ENCODE peak calls at places on chromosomes 7 and 10, in four cellular contexts. One of them, this sample, is unnamed.

GRCh38 chr10:381346-381745 is 246.1 kb downstream of the ZMYND11 start:
- DNase-seq in astrocyte: no peak
- DNase-seq in AG04450: no peak
- DNase-seq in ascending aorta: peak; percentile 44
- DNase-seq in this sample: no peak

GRCh38 chr7:50382455-50382854 is 67.7 kb downstream of the FIGNL1 start:
- DNase-seq in AG04450: no peak
- DNase-seq in astrocyte: no peak
- DNase-seq in ascending aorta: no peak
- DNase-seq in this sample: no peak

GRCh38 chr7:69162931-69163330 is 435.3 kb upstream of the AUTS2 start:
- DNase-seq in AG04450: no peak
- DNase-seq in astrocyte: peak; percentile 78
- DNase-seq in ascending aorta: no peak
- DNase-seq in this sample: no peak

GRCh38 chr7:132261296-132261695 is 315.0 kb downstream of the PLXNA4 start:
- DNase-seq in astrocyte: no peak
- DNase-seq in ascending aorta: no peak
- DNase-seq in AG04450: no peak
- DNase-seq in this sample: no peak

GRCh38 chr10:131901181-131901829 is 497 bp downstream of the PPP2R2D start:
- DNase-seq in astrocyte: no peak
- DNase-seq in AG04450: no peak
- DNase-seq in ascending aorta: peak; percentile 73
- DNase-seq in this sample: peak; percentile 56

GRCh38 chr10:125157473-125157865 is 2.9 kb downstream of the CTBP2 start:
- DNase-seq in AG04450: no peak
- DNase-seq in astrocyte: no peak
- DNase-seq in ascending aorta: peak; percentile 42
- DNase-seq in this sample: peak; percentile 33

GRCh38 chr7:79290841-79291497 is 162.5 kb downstream of the MAGI2 start:
- DNase-seq in astrocyte: peak; percentile 49
- DNase-seq in ascending aorta: no peak
- DNase-seq in AG04450: no peak
- DNase-seq in this sample: peak; percentile 27

GRCh38 chr10:98971464-98971863 is 264.2 kb downstream of the HPSE2 start:
- DNase-seq in AG04450: no peak
- DNase-seq in ascending aorta: no peak
- DNase-seq in astrocyte: no peak
- DNase-seq in this sample: peak; percentile 58

GRCh38 chr10:75755528-75755927 is 324.1 kb downstream of the LRMDA start:
- DNase-seq in astrocyte: no peak
- DNase-seq in ascending aorta: no peak
- DNase-seq in AG04450: no peak
- DNase-seq in this sample: no peak

GRCh38 chr7:33039257-33039904 is 23.2 kb downstream of the NT5C3A start:
- DNase-seq in AG04450: no peak
- DNase-seq in ascending aorta: no peak
- DNase-seq in astrocyte: no peak
- DNase-seq in this sample: no peak

GRCh38 chr10:23351914-23352313 is 7.3 kb upstream of the C10orf67 start:
- DNase-seq in AG04450: peak; percentile 23
- DNase-seq in astrocyte: peak; percentile 48
- DNase-seq in ascending aorta: no peak
- DNase-seq in this sample: peak; percentile 28

GRCh38 chr7:41449694-41450093 is 253.2 kb downstream of the INHBA start:
- DNase-seq in astrocyte: no peak
- DNase-seq in ascending aorta: no peak
- DNase-seq in AG04450: no peak
- DNase-seq in this sample: no peak

GRCh38 chr7:44072364-44073231 is 7.2 kb upstream of the PGAM2 start:
- DNase-seq in astrocyte: peak; percentile 71
- DNase-seq in ascending aorta: peak; percentile 96
- DNase-seq in AG04450: peak; percentile 61
- DNase-seq in this sample: peak; percentile 96

GRCh38 chr10:30188101-30188500 is 128.7 kb upstream of the JCAD start:
- DNase-seq in AG04450: no peak
- DNase-seq in astrocyte: no peak
- DNase-seq in ascending aorta: no peak
- DNase-seq in this sample: no peak

GRCh38 chr10:70476249-70477035 is 2.1 kb upstream of the PALD1 start:
- DNase-seq in AG04450: no peak
- DNase-seq in ascending aorta: no peak
- DNase-seq in astrocyte: no peak
- DNase-seq in this sample: no peak

GRCh38 chr10:13475124-13475523 is 53.7 kb downstream of the BEND7 start:
- DNase-seq in AG04450: no peak
- DNase-seq in ascending aorta: no peak
- DNase-seq in astrocyte: no peak
- DNase-seq in this sample: no peak

GRCh38 chr7:47327698-47328391 is 254.1 kb downstream of the TNS3 start:
- DNase-seq in ascending aorta: peak; percentile 91
- DNase-seq in AG04450: peak; percentile 49
- DNase-seq in astrocyte: peak; percentile 79
- DNase-seq in this sample: peak; percentile 85

GRCh38 chr7:90244909-90245841 is at the start of gene CFAP69:
- DNase-seq in ascending aorta: peak; percentile 96
- DNase-seq in astrocyte: peak; percentile 76
- DNase-seq in AG04450: peak; percentile 50
- DNase-seq in this sample: peak; percentile 81

GRCh38 chr10:5466451-5466996 is 32.8 kb downstream of the CALML5 start:
- DNase-seq in ascending aorta: no peak
- DNase-seq in AG04450: peak; percentile 68
- DNase-seq in astrocyte: peak; percentile 84
- DNase-seq in this sample: peak; percentile 91

GRCh38 chr7:7851381-7851780 is 117.2 kb upstream of the GLCCI1 start:
- DNase-seq in AG04450: no peak
- DNase-seq in ascending aorta: no peak
- DNase-seq in astrocyte: peak; percentile 57
- DNase-seq in this sample: no peak

GRCh38 chr7:30135271-30135550 is 425 bp downstream of the MTURN start:
- DNase-seq in astrocyte: no peak
- DNase-seq in AG04450: no peak
- DNase-seq in ascending aorta: no peak
- DNase-seq in this sample: no peak

GRCh38 chr7:17062433-17063383 is 180.9 kb upstream of the AGR3 start:
- DNase-seq in AG04450: no peak
- DNase-seq in astrocyte: no peak
- DNase-seq in ascending aorta: no peak
- DNase-seq in this sample: peak; percentile 34

GRCh38 chr7:129532375-129532774 is 30.0 kb downstream of the SMKR1 start:
- DNase-seq in ascending aorta: no peak
- DNase-seq in AG04450: no peak
- DNase-seq in astrocyte: no peak
- DNase-seq in this sample: no peak

GRCh38 chr10:43234471-43235041 is 32.3 kb downstream of the RASGEF1A start:
- DNase-seq in AG04450: no peak
- DNase-seq in astrocyte: no peak
- DNase-seq in ascending aorta: peak; percentile 40
- DNase-seq in this sample: no peak

GRCh38 chr10:132363376-132363775 is 31.4 kb downstream of the LRRC27 start:
- DNase-seq in astrocyte: no peak
- DNase-seq in ascending aorta: no peak
- DNase-seq in AG04450: no peak
- DNase-seq in this sample: no peak

GRCh38 chr10:70432101-70432500 is 9.4 kb downstream of the NODAL start:
- DNase-seq in ascending aorta: peak; percentile 49
- DNase-seq in AG04450: no peak
- DNase-seq in astrocyte: peak; percentile 25
- DNase-seq in this sample: no peak

GRCh38 chr7:112381311-112382091 is 68.8 kb upstream of the IFRD1 start:
- DNase-seq in ascending aorta: no peak
- DNase-seq in astrocyte: no peak
- DNase-seq in AG04450: no peak
- DNase-seq in this sample: no peak

GRCh38 chr10:17836917-17837316 is 27.8 kb downstream of the MRC1 start:
- DNase-seq in astrocyte: peak; percentile 75
- DNase-seq in AG04450: peak; percentile 2
- DNase-seq in ascending aorta: peak; percentile 65
- DNase-seq in this sample: peak; percentile 60

GRCh38 chr10:72306215-72306760 is 32.6 kb downstream of the DDIT4 start:
- DNase-seq in ascending aorta: no peak
- DNase-seq in AG04450: no peak
- DNase-seq in astrocyte: no peak
- DNase-seq in this sample: no peak

GRCh38 chr7:93043393-93043985 is 74.3 kb downstream of the SAMD9 start:
- DNase-seq in astrocyte: peak; percentile 93
- DNase-seq in ascending aorta: no peak
- DNase-seq in AG04450: peak; percentile 79
- DNase-seq in this sample: peak; percentile 90
- H3K4me3 ChIP-seq in astrocyte: peak overlapping the region; percentile 42
- H3K4me3 ChIP-seq in ascending aorta: peak overlapping the region; percentile 45
- H3K4me3 ChIP-seq in AG04450: peak overlapping the region; percentile 41
- H3K4me3 ChIP-seq in this sample: peak overlapping the region; percentile 40

GRCh38 chr7:154832557-154833138 is 170.3 kb downstream of the PAXIP1 start:
- DNase-seq in AG04450: no peak
- DNase-seq in ascending aorta: no peak
- DNase-seq in astrocyte: no peak
- DNase-seq in this sample: no peak
- TF ChIP-seq CTCF in AG04450: no peak
- TF ChIP-seq CTCF in ascending aorta: no peak
- TF ChIP-seq CTCF in astrocyte: no peak
- TF ChIP-seq CTCF in this sample: no peak

GRCh38 chr7:39085590-39086049 is 107.9 kb downstream of the POU6F2 start:
- DNase-seq in ascending aorta: no peak
- DNase-seq in AG04450: no peak
- DNase-seq in astrocyte: peak; percentile 2
- DNase-seq in this sample: no peak
- H3K4me3 ChIP-seq in ascending aorta: peak overlapping the region; percentile 59
- H3K4me3 ChIP-seq in AG04450: no peak overlapping the region
- H3K4me3 ChIP-seq in astrocyte: peak overlapping the region; percentile 34
- H3K4me3 ChIP-seq in this sample: no peak overlapping the region

GRCh38 chr10:6781133-6781770 is 201.2 kb upstream of the PRKCQ start:
- DNase-seq in astrocyte: no peak
- DNase-seq in AG04450: no peak
- DNase-seq in ascending aorta: no peak
- DNase-seq in this sample: no peak

GRCh38 chr10:6787684-6788083 is 207.6 kb upstream of the PRKCQ start:
- DNase-seq in AG04450: no peak
- DNase-seq in ascending aorta: no peak
- DNase-seq in astrocyte: no peak
- DNase-seq in this sample: no peak

GRCh38 chr10:6782378-6782777 is 202.3 kb upstream of the PRKCQ start:
- DNase-seq in ascending aorta: no peak
- DNase-seq in astrocyte: no peak
- DNase-seq in AG04450: no peak
- DNase-seq in this sample: no peak

GRCh38 chr10:6788191-6788590 is 208.1 kb upstream of the PRKCQ start:
- DNase-seq in AG04450: no peak
- DNase-seq in astrocyte: no peak
- DNase-seq in ascending aorta: no peak
- DNase-seq in this sample: no peak

GRCh38 chr10:6786579-6787031 is 206.5 kb upstream of the PRKCQ start:
- DNase-seq in astrocyte: peak; percentile 54
- DNase-seq in ascending aorta: no peak
- DNase-seq in AG04450: peak; percentile 41
- DNase-seq in this sample: peak; percentile 89
- TF ChIP-seq CTCF in astrocyte: peak; percentile 59
- TF ChIP-seq CTCF in ascending aorta: no peak
- TF ChIP-seq CTCF in AG04450: peak; percentile 70
- TF ChIP-seq CTCF in this sample: peak; percentile 52

GRCh38 chr7:1894313-1894900 is 224.3 kb downstream of the ELFN1 start:
- DNase-seq in ascending aorta: no peak
- DNase-seq in AG04450: no peak
- DNase-seq in astrocyte: no peak
- DNase-seq in this sample: no peak

GRCh38 chr7:1893025-1893424 is 222.9 kb downstream of the ELFN1 start:
- DNase-seq in ascending aorta: no peak
- DNase-seq in AG04450: no peak
- DNase-seq in astrocyte: no peak
- DNase-seq in this sample: no peak

GRCh38 chr7:1894906-1895663 is 225.0 kb downstream of the ELFN1 start:
- DNase-seq in AG04450: no peak
- DNase-seq in astrocyte: no peak
- DNase-seq in ascending aorta: no peak
- DNase-seq in this sample: no peak

GRCh38 chr7:1892011-1892965 is 222.2 kb downstream of the ELFN1 start:
- DNase-seq in AG04450: no peak
- DNase-seq in astrocyte: no peak
- DNase-seq in ascending aorta: no peak
- DNase-seq in this sample: no peak

GRCh38 chr7:1893451-1893850 is 223.4 kb downstream of the ELFN1 start:
- DNase-seq in ascending aorta: no peak
- DNase-seq in astrocyte: no peak
- DNase-seq in AG04450: no peak
- DNase-seq in this sample: no peak
- H3K4me3 ChIP-seq in ascending aorta: no peak overlapping the region
- H3K4me3 ChIP-seq in astrocyte: no peak overlapping the region
- H3K4me3 ChIP-seq in AG04450: no peak overlapping the region
- H3K4me3 ChIP-seq in this sample: no peak overlapping the region

GRCh38 chr7:40134428-40135423 is at the start of the genes MPLKIP and SUGCT:
- DNase-seq in astrocyte: peak; percentile 81
- DNase-seq in ascending aorta: peak; percentile 90
- DNase-seq in AG04450: peak; percentile 78
- DNase-seq in this sample: peak; percentile 94
- TF ChIP-seq CTCF in astrocyte: peak; percentile 80
- TF ChIP-seq CTCF in ascending aorta: peak; percentile 99
- TF ChIP-seq CTCF in AG04450: peak; percentile 82
- TF ChIP-seq CTCF in this sample: peak; percentile 92

GRCh38 chr10:73553316-73553715 is 37.8 kb downstream of the USP54 start:
- DNase-seq in astrocyte: no peak
- DNase-seq in ascending aorta: no peak
- DNase-seq in AG04450: no peak
- DNase-seq in this sample: no peak
- H3K4me3 ChIP-seq in astrocyte: no peak overlapping the region
- H3K4me3 ChIP-seq in ascending aorta: no peak overlapping the region
- H3K4me3 ChIP-seq in AG04450: no peak overlapping the region
- H3K4me3 ChIP-seq in this sample: no peak overlapping the region

This sample was measured in foreskin fibroblast.